ENCODE peak calls at places on chromosomes 4 and X, in nine cellular contexts. One of them, this sample, is unnamed.

GRCh38 chrX:19602866-19603620 is 87.7 kb upstream of the MAP3K15 start:
- DNase-seq in SK-N-SH: no peak
- DNase-seq in K562: peak; percentile 37
- DNase-seq in esophagus muscularis mucosa: no peak
- DNase-seq in stomach: no peak
- DNase-seq in endothelial cell of umbilical vein: no peak
- DNase-seq in GM23338: no peak
- DNase-seq in breast epithelium: no peak
- DNase-seq in upper lobe of left lung: no peak
- DNase-seq in this sample: no peak

GRCh38 chrX:110853610-110854009 is 58.0 kb upstream of the CHRDL1 start:
- DNase-seq in SK-N-SH: peak; percentile 20
- DNase-seq in esophagus muscularis mucosa: no peak
- DNase-seq in GM23338: peak; percentile 64
- DNase-seq in K562: no peak
- DNase-seq in stomach: no peak
- DNase-seq in upper lobe of left lung: no peak
- DNase-seq in endothelial cell of umbilical vein: no peak
- DNase-seq in breast epithelium: peak; percentile 61
- DNase-seq in this sample: no peak

GRCh38 chr4:92646826-92647225 is 343.1 kb downstream of the GRID2 start:
- DNase-seq in breast epithelium: no peak
- DNase-seq in K562: no peak
- DNase-seq in endothelial cell of umbilical vein: no peak
- DNase-seq in GM23338: no peak
- DNase-seq in esophagus muscularis mucosa: no peak
- DNase-seq in stomach: no peak
- DNase-seq in SK-N-SH: no peak
- DNase-seq in upper lobe of left lung: no peak
- DNase-seq in this sample: no peak

GRCh38 chr4:111494471-111494870 is 650.8 kb upstream of the FAM241A start:
- DNase-seq in upper lobe of left lung: no peak
- DNase-seq in esophagus muscularis mucosa: no peak
- DNase-seq in stomach: no peak
- DNase-seq in GM23338: no peak
- DNase-seq in breast epithelium: no peak
- DNase-seq in endothelial cell of umbilical vein: no peak
- DNase-seq in K562: no peak
- DNase-seq in SK-N-SH: no peak
- DNase-seq in this sample: no peak

GRCh38 chr4:153409412-153409811 is 56.7 kb upstream of the TMEM131L start:
- DNase-seq in upper lobe of left lung: no peak
- DNase-seq in stomach: no peak
- DNase-seq in SK-N-SH: no peak
- DNase-seq in esophagus muscularis mucosa: no peak
- DNase-seq in breast epithelium: no peak
- DNase-seq in endothelial cell of umbilical vein: peak; percentile 41
- DNase-seq in K562: peak; percentile 53
- DNase-seq in GM23338: no peak
- DNase-seq in this sample: no peak

GRCh38 chrX:65697173-65697572 is 29.7 kb downstream of the MSN start:
- DNase-seq in endothelial cell of umbilical vein: no peak
- DNase-seq in SK-N-SH: no peak
- DNase-seq in K562: no peak
- DNase-seq in esophagus muscularis mucosa: no peak
- DNase-seq in GM23338: no peak
- DNase-seq in upper lobe of left lung: no peak
- DNase-seq in stomach: no peak
- DNase-seq in breast epithelium: no peak
- DNase-seq in this sample: no peak

GRCh38 chr4:6498511-6499240 is 26.3 kb upstream of the PPP2R2C start:
- DNase-seq in breast epithelium: no peak
- DNase-seq in stomach: no peak
- DNase-seq in K562: no peak
- DNase-seq in upper lobe of left lung: no peak
- DNase-seq in SK-N-SH: no peak
- DNase-seq in endothelial cell of umbilical vein: no peak
- DNase-seq in GM23338: no peak
- DNase-seq in esophagus muscularis mucosa: peak; percentile 87
- DNase-seq in this sample: no peak

GRCh38 chr4:133968174-133968573 is 233.4 kb downstream of the PABPC4L start:
- DNase-seq in breast epithelium: no peak
- DNase-seq in K562: no peak
- DNase-seq in endothelial cell of umbilical vein: peak; percentile 20
- DNase-seq in stomach: no peak
- DNase-seq in SK-N-SH: no peak
- DNase-seq in esophagus muscularis mucosa: no peak
- DNase-seq in upper lobe of left lung: no peak
- DNase-seq in GM23338: no peak
- DNase-seq in this sample: no peak

GRCh38 chr4:185472063-185472542 is 570 bp upstream of the CCDC110 start:
- DNase-seq in endothelial cell of umbilical vein: peak; percentile 21
- DNase-seq in esophagus muscularis mucosa: no peak
- DNase-seq in breast epithelium: no peak
- DNase-seq in K562: no peak
- DNase-seq in stomach: no peak
- DNase-seq in SK-N-SH: peak; percentile 19
- DNase-seq in GM23338: no peak
- DNase-seq in upper lobe of left lung: no peak
- DNase-seq in this sample: no peak

GRCh38 chr4:123893746-123894095 is 497.1 kb downstream of the SPRY1 start:
- DNase-seq in SK-N-SH: no peak
- DNase-seq in upper lobe of left lung: no peak
- DNase-seq in breast epithelium: no peak
- DNase-seq in endothelial cell of umbilical vein: no peak
- DNase-seq in GM23338: no peak
- DNase-seq in K562: no peak
- DNase-seq in esophagus muscularis mucosa: no peak
- DNase-seq in stomach: no peak
- DNase-seq in this sample: no peak

GRCh38 chr4:60089546-60090273 is 1110.4 kb upstream of the ADGRL3 start:
- DNase-seq in SK-N-SH: no peak
- DNase-seq in upper lobe of left lung: no peak
- DNase-seq in endothelial cell of umbilical vein: no peak
- DNase-seq in esophagus muscularis mucosa: no peak
- DNase-seq in breast epithelium: no peak
- DNase-seq in GM23338: peak; percentile 46
- DNase-seq in stomach: no peak
- DNase-seq in K562: no peak
- DNase-seq in this sample: no peak

GRCh38 chr4:71230258-71230594 is 108.6 kb upstream of the SLC4A4 start:
- DNase-seq in breast epithelium: no peak
- DNase-seq in upper lobe of left lung: no peak
- DNase-seq in K562: no peak
- DNase-seq in endothelial cell of umbilical vein: no peak
- DNase-seq in stomach: peak; percentile 38
- DNase-seq in esophagus muscularis mucosa: no peak
- DNase-seq in GM23338: no peak
- DNase-seq in SK-N-SH: no peak
- DNase-seq in this sample: no peak

GRCh38 chr4:173231916-173232315 is 63.3 kb downstream of the GALNT7 start:
- DNase-seq in esophagus muscularis mucosa: no peak
- DNase-seq in GM23338: no peak
- DNase-seq in endothelial cell of umbilical vein: peak; percentile 79
- DNase-seq in breast epithelium: no peak
- DNase-seq in SK-N-SH: no peak
- DNase-seq in K562: peak; percentile 66
- DNase-seq in upper lobe of left lung: no peak
- DNase-seq in stomach: no peak
- DNase-seq in this sample: no peak

GRCh38 chrX:10265775-10266174 is 109.0 kb downstream of the CLCN4 start:
- DNase-seq in stomach: no peak
- DNase-seq in endothelial cell of umbilical vein: no peak
- DNase-seq in breast epithelium: no peak
- DNase-seq in K562: no peak
- DNase-seq in esophagus muscularis mucosa: no peak
- DNase-seq in SK-N-SH: no peak
- DNase-seq in upper lobe of left lung: no peak
- DNase-seq in GM23338: no peak
- DNase-seq in this sample: no peak

GRCh38 chr4:121706595-121707021 is 9.8 kb upstream of the ANXA5 start:
- DNase-seq in stomach: no peak
- DNase-seq in K562: no peak
- DNase-seq in endothelial cell of umbilical vein: no peak
- DNase-seq in GM23338: no peak
- DNase-seq in upper lobe of left lung: no peak
- DNase-seq in SK-N-SH: no peak
- DNase-seq in breast epithelium: no peak
- DNase-seq in esophagus muscularis mucosa: no peak
- DNase-seq in this sample: no peak

GRCh38 chr4:76690906-76691275 is 207.1 kb downstream of the SOWAHB start:
- DNase-seq in endothelial cell of umbilical vein: no peak
- DNase-seq in upper lobe of left lung: no peak
- DNase-seq in SK-N-SH: no peak
- DNase-seq in stomach: no peak
- DNase-seq in K562: no peak
- DNase-seq in breast epithelium: no peak
- DNase-seq in esophagus muscularis mucosa: no peak
- DNase-seq in GM23338: no peak
- DNase-seq in this sample: no peak
- H3K4me3 ChIP-seq in endothelial cell of umbilical vein: no peak overlapping the region
- H3K4me3 ChIP-seq in upper lobe of left lung: no peak overlapping the region
- H3K4me3 ChIP-seq in SK-N-SH: peak overlapping the region; percentile 79
- H3K4me3 ChIP-seq in stomach: peak overlapping the region; percentile 57
- H3K4me3 ChIP-seq in K562: no peak overlapping the region
- H3K4me3 ChIP-seq in breast epithelium: peak overlapping the region; percentile 83
- H3K4me3 ChIP-seq in esophagus muscularis mucosa: peak overlapping the region; percentile 71
- H3K4me3 ChIP-seq in GM23338: peak overlapping the region; percentile 68
- H3K4me3 ChIP-seq in this sample: no peak overlapping the region

GRCh38 chr4:3639613-3640586 is 107.7 kb upstream of the LRPAP1 start:
- DNase-seq in stomach: no peak
- DNase-seq in breast epithelium: no peak
- DNase-seq in esophagus muscularis mucosa: no peak
- DNase-seq in SK-N-SH: no peak
- DNase-seq in GM23338: no peak
- DNase-seq in K562: no peak
- DNase-seq in endothelial cell of umbilical vein: no peak
- DNase-seq in upper lobe of left lung: no peak
- DNase-seq in this sample: no peak

GRCh38 chr4:3642056-3642630 is 109.9 kb upstream of the LRPAP1 start:
- DNase-seq in stomach: no peak
- DNase-seq in GM23338: no peak
- DNase-seq in endothelial cell of umbilical vein: no peak
- DNase-seq in K562: no peak
- DNase-seq in upper lobe of left lung: peak; percentile 72
- DNase-seq in breast epithelium: no peak
- DNase-seq in esophagus muscularis mucosa: no peak
- DNase-seq in SK-N-SH: no peak
- DNase-seq in this sample: no peak

GRCh38 chr4:3641501-3641900 is 109.3 kb upstream of the LRPAP1 start:
- DNase-seq in stomach: no peak
- DNase-seq in endothelial cell of umbilical vein: no peak
- DNase-seq in K562: no peak
- DNase-seq in SK-N-SH: no peak
- DNase-seq in breast epithelium: no peak
- DNase-seq in esophagus muscularis mucosa: no peak
- DNase-seq in GM23338: no peak
- DNase-seq in upper lobe of left lung: peak; percentile 19
- DNase-seq in this sample: no peak

GRCh38 chr4:3638080-3638715 is 106.0 kb upstream of the LRPAP1 start:
- DNase-seq in GM23338: no peak
- DNase-seq in stomach: no peak
- DNase-seq in endothelial cell of umbilical vein: no peak
- DNase-seq in esophagus muscularis mucosa: no peak
- DNase-seq in upper lobe of left lung: no peak
- DNase-seq in SK-N-SH: no peak
- DNase-seq in K562: no peak
- DNase-seq in breast epithelium: no peak
- DNase-seq in this sample: no peak

GRCh38 chr4:3640587-3640962 is 108.4 kb upstream of the LRPAP1 start:
- DNase-seq in stomach: no peak
- DNase-seq in GM23338: no peak
- DNase-seq in upper lobe of left lung: peak; percentile 27
- DNase-seq in esophagus muscularis mucosa: no peak
- DNase-seq in breast epithelium: no peak
- DNase-seq in endothelial cell of umbilical vein: no peak
- DNase-seq in K562: peak; percentile 11
- DNase-seq in SK-N-SH: no peak
- DNase-seq in this sample: no peak
- TF ChIP-seq POLR2AphosphoS5 in stomach: no peak
- TF ChIP-seq POLR2AphosphoS5 in GM23338: no peak
- TF ChIP-seq POLR2AphosphoS5 in upper lobe of left lung: peak; percentile 11
- TF ChIP-seq POLR2AphosphoS5 in esophagus muscularis mucosa: no peak
- TF ChIP-seq POLR2AphosphoS5 in breast epithelium: no peak
- TF ChIP-seq POLR2AphosphoS5 in endothelial cell of umbilical vein: no peak
- TF ChIP-seq POLR2AphosphoS5 in K562: no peak
- TF ChIP-seq POLR2AphosphoS5 in SK-N-SH: no peak
- TF ChIP-seq POLR2AphosphoS5 in this sample: no peak

DNA sequence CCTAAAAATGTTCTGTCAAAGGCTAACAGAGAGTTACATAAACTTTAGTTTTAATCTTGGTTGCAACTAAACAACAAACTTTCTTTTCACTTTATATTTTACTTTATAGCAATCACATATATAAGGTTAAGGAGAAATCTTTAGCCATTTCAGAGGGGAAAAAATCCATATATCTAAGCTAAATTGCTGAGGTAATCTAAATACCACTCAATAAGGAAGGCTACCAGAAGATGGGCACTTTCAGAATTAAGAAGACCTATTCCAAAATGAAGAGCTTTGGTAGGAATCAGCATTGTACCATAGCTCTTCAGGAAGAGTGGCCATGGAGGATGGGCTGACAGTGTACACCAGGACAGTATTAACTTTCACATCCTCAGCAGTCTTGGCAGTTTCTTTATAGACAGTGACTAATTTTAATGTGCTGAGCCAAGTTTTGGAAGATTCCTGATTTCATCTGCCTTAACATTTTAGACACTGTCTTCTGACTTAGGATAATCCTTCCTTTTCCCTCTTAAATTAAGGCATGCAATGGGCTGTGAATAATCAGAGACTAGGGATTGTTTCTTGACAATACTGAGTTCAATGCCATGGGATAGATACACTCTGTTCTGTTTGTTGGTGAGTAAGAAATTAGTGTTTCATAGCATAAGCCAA is 7.1 kb downstream of the FAT4 start:
- DNase-seq in K562: no peak
- DNase-seq in stomach: no peak
- DNase-seq in SK-N-SH: no peak
- DNase-seq in GM23338: no peak
- DNase-seq in esophagus muscularis mucosa: no peak
- DNase-seq in endothelial cell of umbilical vein: peak; percentile 70
- DNase-seq in breast epithelium: no peak
- DNase-seq in upper lobe of left lung: no peak
- DNase-seq in this sample: no peak
- H3K4me1 ChIP-seq in K562: no peaks in the 10 kb centered on the region
- H3K4me1 ChIP-seq in stomach: peaks cover 47% of the 10 kb centered on the region
- H3K4me1 ChIP-seq in SK-N-SH: peaks cover 7% of the 10 kb centered on the region
- H3K4me1 ChIP-seq in GM23338: peaks cover 26% of the 10 kb centered on the region
- H3K4me1 ChIP-seq in esophagus muscularis mucosa: peaks cover 88% of the 10 kb centered on the region
- H3K4me1 ChIP-seq in endothelial cell of umbilical vein: peaks cover 66% of the 10 kb centered on the region
- H3K4me1 ChIP-seq in breast epithelium: peaks cover 5% of the 10 kb centered on the region
- H3K4me1 ChIP-seq in upper lobe of left lung: peaks cover 11% of the 10 kb centered on the region
- H3K4me1 ChIP-seq in this sample: peaks cover 86% of the 10 kb centered on the region

GRCh38 chrX:77009691-77010090 is 437.5 kb upstream of the FGF16 start:
- DNase-seq in GM23338: no peak
- DNase-seq in upper lobe of left lung: no peak
- DNase-seq in esophagus muscularis mucosa: no peak
- DNase-seq in SK-N-SH: no peak
- DNase-seq in K562: no peak
- DNase-seq in endothelial cell of umbilical vein: no peak
- DNase-seq in breast epithelium: no peak
- DNase-seq in stomach: no peak
- DNase-seq in this sample: no peak

GRCh38 chrX:77017093-77017492 is 430.1 kb upstream of the FGF16 start:
- DNase-seq in breast epithelium: no peak
- DNase-seq in endothelial cell of umbilical vein: no peak
- DNase-seq in esophagus muscularis mucosa: no peak
- DNase-seq in SK-N-SH: no peak
- DNase-seq in GM23338: no peak
- DNase-seq in upper lobe of left lung: no peak
- DNase-seq in stomach: no peak
- DNase-seq in K562: no peak
- DNase-seq in this sample: no peak

GRCh38 chrX:77014655-77015377 is 432.4 kb upstream of the FGF16 start:
- DNase-seq in esophagus muscularis mucosa: no peak
- DNase-seq in upper lobe of left lung: no peak
- DNase-seq in SK-N-SH: peak; percentile 11
- DNase-seq in stomach: no peak
- DNase-seq in breast epithelium: no peak
- DNase-seq in endothelial cell of umbilical vein: no peak
- DNase-seq in K562: peak; percentile 1
- DNase-seq in GM23338: peak; percentile 75
- DNase-seq in this sample: no peak
- H3K4me3 ChIP-seq in esophagus muscularis mucosa: no peak overlapping the region
- H3K4me3 ChIP-seq in upper lobe of left lung: no peak overlapping the region
- H3K4me3 ChIP-seq in SK-N-SH: no peak overlapping the region
- H3K4me3 ChIP-seq in stomach: no peak overlapping the region
- H3K4me3 ChIP-seq in breast epithelium: no peak overlapping the region
- H3K4me3 ChIP-seq in endothelial cell of umbilical vein: no peak overlapping the region
- H3K4me3 ChIP-seq in K562: no peak overlapping the region
- H3K4me3 ChIP-seq in GM23338: no peak overlapping the region
- H3K4me3 ChIP-seq in this sample: no peak overlapping the region

This sample was measured in sigmoid colon.